ENCODE peak calls at places on chromosomes 11 and 22, in seven cellular contexts. S is neural progenitor cell, U is HCT116, G is NT2/D1, X is mesendoderm, Z is GM23248, L is astrocyte. N is an unnamed sample.

GRCh38 chr11:9755561-9755960 is 91.7 kb downstream of the SWAP70 start:
- DNase-seq in G (no peak), S (no peak), U (no peak), L (peak; percentile 95), Z (peak; percentile 53), X (no peak), N (no peak)

GRCh38 chr22:31055322-31056159 is 25.6 kb upstream of the SMTN start:
- DNase-seq in U (no peak), L (peak; percentile 98), X (peak; percentile 86), S (peak; percentile 60), Z (peak; percentile 99), G (no peak), N (peak; percentile 97)

GRCh38 chr11:128694618-128695481 is 978 bp downstream of the FLI1 start:
- DNase-seq in X (peak; percentile 57), Z (peak; percentile 56), S (peak; percentile 66), U (no peak), L (no peak), G (no peak), N (peak; percentile 63)

GRCh38 chr11:86799680-86800075 is 664 bp upstream of the PRSS23 start:
- DNase-seq in U (no peak), S (peak; percentile 63), Z (no peak), L (no peak), G (no peak), X (peak; percentile 50), N (no peak)

GRCh38 chr22:26576026-26576680 is 13.8 kb downstream of the TPST2 start:
- DNase-seq in S (no peak), Z (no peak), X (peak; percentile 86), U (no peak), G (no peak), L (peak; percentile 22), N (no peak)

GRCh38 chr22:20550851-20551744 is 43.7 kb downstream of the MED15 start:
- DNase-seq in L (peak; percentile 79), U (no peak), G (peak; percentile 77), Z (peak; percentile 97), S (peak; percentile 59), X (no peak), N (peak; percentile 63)

GRCh38 chr11:131694526-131695424 is 324.4 kb downstream of the NTM start:
- DNase-seq in U (peak; percentile 13), Z (peak; percentile 86), S (peak; percentile 88), G (peak; percentile 77), X (peak; percentile 86), L (peak; percentile 45), N (peak; percentile 94)

GRCh38 chr11:32985600-32985999 is 30.1 kb upstream of the DEPDC7 start:
- DNase-seq in Z (no peak), U (no peak), X (no peak), L (no peak), G (no peak), S (no peak), N (no peak)

GRCh38 chr11:125167292-125167953 is 2.9 kb downstream of the PKNOX2 start:
- DNase-seq in U (no peak), Z (no peak), X (peak; percentile 75), S (peak; percentile 87), L (no peak), G (peak; percentile 28), N (no peak)

GRCh38 chr11:35066783-35067476 is 72.0 kb upstream of the CD44 start:
- DNase-seq in Z (no peak), S (no peak), U (no peak), L (no peak), X (no peak), G (no peak), N (no peak)

GRCh38 chr11:27839226-27839913 is 139.1 kb upstream of the BDNF start:
- DNase-seq in G (no peak), L (peak; percentile 19), S (no peak), U (no peak), Z (peak; percentile 48), X (peak; percentile 71), N (peak; percentile 52)

GRCh38 chr22:25488244-25489020 is 76.0 kb upstream of the GRK3 start:
- DNase-seq in X (no peak), S (no peak), U (peak; percentile 79), G (no peak), Z (peak; percentile 93), L (peak; percentile 82), N (peak; percentile 70)

DNA sequence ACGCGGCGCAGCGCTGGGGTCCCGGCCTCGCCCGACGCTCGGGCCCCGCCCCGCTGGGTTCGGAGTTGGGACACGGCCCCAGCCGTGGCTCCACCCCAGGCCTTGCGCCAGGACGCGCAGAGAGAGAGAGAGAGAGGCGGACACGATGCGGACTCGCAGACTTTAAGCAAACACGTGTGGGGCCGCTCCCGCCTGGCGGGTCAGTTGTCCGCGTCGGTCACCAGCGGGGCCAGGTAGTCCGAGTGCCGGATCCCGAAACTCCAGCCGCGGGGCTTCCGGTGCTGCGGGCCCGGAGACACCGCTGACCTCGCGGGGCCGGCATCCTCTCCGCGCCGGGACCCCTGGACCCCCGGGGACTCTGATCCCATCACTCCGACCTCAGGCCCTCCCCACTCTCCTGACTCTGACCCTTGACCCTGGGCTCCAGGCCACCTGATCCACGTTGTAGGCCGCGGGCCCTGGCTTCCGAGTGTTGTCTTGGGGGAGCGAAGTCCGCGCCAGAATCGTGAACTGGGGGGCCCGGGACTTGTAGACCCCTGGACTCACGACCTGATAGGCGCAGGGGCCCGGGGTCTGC is 556 bp upstream of the TYMP start:
- DNase-seq in L (peak; percentile 55), S (peak; percentile 52), U (peak; percentile 73), G (no peak), X (no peak), Z (peak; percentile 90), N (peak; percentile 73)
- H3K9ac ChIP-seq in L (no peak overlapping the region), S (no peak overlapping the region), U (peak overlapping the region; percentile 91), G (peak overlapping the region; percentile 86), X (peak overlapping the region; percentile 26), Z (peak overlapping the region; percentile 95), N (peak overlapping the region; percentile 89)

GRCh38 chr11:2395211-2395730 is 5.3 kb upstream of the TSSC4 start:
- DNase-seq in X (no peak), U (no peak), G (no peak), Z (no peak), S (no peak), L (no peak), N (no peak)
- H3K4me1 ChIP-seq in X (peaks cover 3% of the 10 kb centered on the region), U (peaks cover 13% of the 10 kb centered on the region), G (peaks cover 22% of the 10 kb centered on the region), Z (peaks cover 20% of the 10 kb centered on the region), S (no peaks in the 10 kb centered on the region), L (peaks cover 14% of the 10 kb centered on the region), N (peaks cover 18% of the 10 kb centered on the region)

DNA sequence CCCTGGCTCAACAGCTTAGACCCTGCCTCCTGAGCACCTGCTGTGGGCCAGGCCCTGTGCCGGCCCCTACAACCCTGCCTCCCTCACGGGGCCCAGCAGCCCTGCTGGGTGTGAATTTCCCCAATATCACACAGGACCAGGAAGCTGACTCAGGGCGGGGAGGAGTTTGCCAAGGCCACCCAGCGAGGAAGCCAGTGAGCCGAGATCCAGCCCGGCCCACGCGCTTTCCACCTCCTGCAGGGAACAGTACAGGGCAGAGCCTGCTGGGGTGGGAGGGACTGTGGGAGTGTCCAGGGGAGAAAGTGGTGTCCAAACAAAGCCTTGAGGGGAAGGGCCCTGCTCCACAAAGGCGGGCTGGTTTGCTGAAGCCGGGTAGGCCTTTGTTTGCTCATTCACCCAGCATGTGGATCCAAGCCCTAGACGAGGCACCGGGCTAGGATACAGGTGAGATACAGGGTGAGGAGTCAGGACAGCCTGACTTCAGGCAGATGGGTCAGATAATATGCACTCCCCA is 26.8 kb downstream of the RPL3 start:
- DNase-seq in S (peak; percentile 77), Z (peak; percentile 95), U (peak; percentile 93), L (peak; percentile 93), X (peak; percentile 80), G (no peak), N (peak; percentile 78)
- H3K9ac ChIP-seq in S (no peak overlapping the region), Z (peak overlapping the region; percentile 40), U (peak overlapping the region; percentile 67), L (peak overlapping the region; percentile 59), X (no peak overlapping the region), G (no peak overlapping the region), N (no peak overlapping the region)

DNA sequence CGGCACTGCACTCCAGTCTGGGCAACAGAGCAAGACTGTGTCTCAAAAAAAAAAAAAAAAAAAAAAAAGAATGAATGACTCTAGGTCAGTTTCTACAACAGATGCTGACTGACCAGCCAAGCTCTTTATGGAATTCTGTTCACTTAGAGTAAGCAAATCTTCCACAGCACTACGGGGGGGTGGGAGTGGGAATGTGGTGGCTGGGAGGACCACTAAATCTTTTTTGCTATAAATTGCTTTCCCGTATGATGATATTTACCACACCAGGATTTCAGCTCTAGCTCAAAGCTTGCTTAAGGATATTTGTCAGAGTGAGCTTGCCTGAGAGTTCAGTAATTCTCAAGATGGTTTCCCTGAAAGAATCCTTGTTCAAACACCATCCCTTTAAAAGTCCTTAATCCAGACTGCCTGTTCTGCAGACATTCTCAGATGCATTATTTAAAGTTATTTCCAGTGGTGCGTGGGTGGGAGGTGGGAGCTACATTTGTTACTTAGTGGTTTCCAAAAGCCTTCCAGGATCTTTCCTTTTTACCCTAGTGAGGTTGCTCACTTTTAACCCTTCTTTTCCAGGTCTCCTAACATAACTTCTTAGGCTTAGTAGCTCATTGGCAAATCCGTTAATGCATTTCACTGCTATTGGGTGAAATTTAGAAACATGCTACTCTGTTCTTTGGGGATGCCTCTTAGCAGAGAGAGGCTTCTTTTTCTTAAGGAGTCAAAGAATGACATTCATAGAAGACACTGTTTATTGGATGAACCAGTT is 65.9 kb downstream of the UBASH3B start:
- DNase-seq in L (peak; percentile 86), G (no peak), U (no peak), S (no peak), Z (peak; percentile 42), X (no peak), N (peak; percentile 54)
- H3K4me1 ChIP-seq in L (peaks cover 41% of the 10 kb centered on the region), G (peaks cover 3% of the 10 kb centered on the region), U (peaks cover 18% of the 10 kb centered on the region), S (peaks cover 10% of the 10 kb centered on the region), Z (peaks cover 41% of the 10 kb centered on the region), X (peaks cover 3% of the 10 kb centered on the region), N (peaks cover 13% of the 10 kb centered on the region)

DNA sequence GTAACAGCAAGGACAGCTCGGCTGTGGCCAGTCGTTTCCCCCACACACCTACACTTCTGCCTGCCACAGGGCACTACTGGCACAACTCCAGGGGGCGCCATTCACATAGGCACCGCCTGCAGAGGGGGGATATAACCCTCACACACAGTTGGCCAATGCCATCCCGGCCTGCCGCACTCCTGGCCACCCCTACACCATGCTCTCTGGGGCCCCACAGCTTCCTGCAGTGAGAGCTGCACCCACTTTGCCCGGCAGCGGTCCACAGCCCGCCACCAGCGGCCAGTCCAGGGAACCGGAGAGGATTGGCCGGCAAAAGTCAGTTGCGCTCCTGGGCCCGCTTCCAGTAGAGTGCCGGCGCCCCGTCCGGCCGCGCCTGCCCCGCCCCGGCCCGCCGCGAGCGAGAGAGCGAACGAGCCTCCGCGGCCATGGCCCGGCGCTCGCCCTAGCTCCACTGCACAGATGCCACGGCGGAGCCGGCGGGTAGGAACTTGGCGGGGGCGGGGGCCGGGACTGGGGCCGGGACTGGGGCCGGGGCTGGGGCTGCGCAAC is 25.6 kb upstream of the SUSD2 start:
- DNase-seq in L (peak; percentile 52), S (peak; percentile 80), X (peak; percentile 52), G (no peak), Z (peak; percentile 93), U (no peak), N (peak; percentile 93)
- H3K9ac ChIP-seq in L (peak overlapping the region; percentile 70), S (no peak overlapping the region), X (peak overlapping the region; percentile 60), G (peak overlapping the region; percentile 21), Z (peak overlapping the region; percentile 83), U (peak overlapping the region; percentile 51), N (peak overlapping the region; percentile 77)

N was measured in adipocyte.